ENCODE peak calls at places on chromosome 14, in nine cellular contexts. X, C, G, I, E, D, V, S and B are unnamed samples.

GRCh38 chr14:23402296-23403138 is 5.6 kb downstream of the MYH6 start:
- DNase-seq in X (no peak), S (no peak), C (no peak), E (peak; percentile 58), D (no peak), V (no peak), I (no peak), G (peak; percentile 42), B (no peak)

GRCh38 chr14:91284146-91284790 is 39.8 kb upstream of the GPR68 start:
- DNase-seq in S (no peak), G (peak; percentile 42), C (peak; percentile 74), D (no peak), I (peak; percentile 53), E (no peak), X (no peak), V (no peak), B (no peak)

GRCh38 chr14:57729208-57730187 is 136.4 kb downstream of the SLC35F4 start:
- DNase-seq in G (no peak), X (no peak), D (no peak), V (no peak), I (no peak), S (no peak), C (no peak), E (no peak), B (no peak)

GRCh38 chr14:42980419-42980818 is 1373.7 kb downstream of the LRFN5 start:
- DNase-seq in I (no peak), S (no peak), V (no peak), D (no peak), X (no peak), C (no peak), G (no peak), E (no peak), B (no peak)

GRCh38 chr14:22489957-22490950 is 98.8 kb downstream of the DAD1 start:
- DNase-seq in E (no peak), X (no peak), V (no peak), I (no peak), D (no peak), S (no peak), G (no peak), C (no peak), B (no peak)

GRCh38 chr14:60653709-60654161 is 4.5 kb upstream of the SIX1 start:
- DNase-seq in C (no peak), G (no peak), E (no peak), V (no peak), X (no peak), S (no peak), I (no peak), D (no peak), B (no peak)

GRCh38 chr14:34024768-34025144 is 73.9 kb upstream of the EGLN3 start:
- DNase-seq in G (no peak), S (no peak), D (no peak), C (no peak), I (no peak), E (no peak), V (no peak), X (no peak), B (no peak)

GRCh38 chr14:94936411-94936892 is 166.5 kb upstream of the GSC start:
- DNase-seq in C (peak; percentile 27), D (no peak), I (peak; percentile 89), E (peak; percentile 78), V (no peak), X (no peak), G (peak; percentile 84), S (no peak), B (no peak)

GRCh38 chr14:68649461-68650189 is 143.2 kb downstream of the ZFP36L1 start:
- DNase-seq in S (no peak), D (peak; percentile 39), I (no peak), G (no peak), V (no peak), E (no peak), X (no peak), C (no peak), B (no peak)

GRCh38 chr14:87082917-87083316 is 910.1 kb downstream of the GALC start:
- DNase-seq in E (no peak), V (no peak), C (no peak), D (no peak), X (no peak), S (no peak), G (no peak), I (no peak), B (no peak)

GRCh38 chr14:85528080-85528881 is 1.7 kb upstream of the FLRT2 start:
- DNase-seq in X (peak; percentile 36), E (peak; percentile 38), G (peak; percentile 74), C (peak; percentile 79), S (no peak), I (no peak), V (no peak), D (no peak), B (no peak)

GRCh38 chr14:65297744-65298143 is 114.8 kb upstream of the FUT8 start:
- DNase-seq in I (no peak), S (no peak), G (no peak), C (no peak), X (peak; percentile 67), V (peak; percentile 57), E (no peak), D (no peak), B (peak; percentile 68)

GRCh38 chr14:21525995-21526671 is at the start of gene SALL2:
- DNase-seq in D (peak; percentile 57), S (peak; percentile 71), V (peak; percentile 35), C (no peak), E (peak; percentile 76), X (peak; percentile 79), G (peak; percentile 71), I (peak; percentile 88), B (peak; percentile 61)

GRCh38 chr14:51648296-51648695 is 3.4 kb upstream of the FRMD6 start:
- DNase-seq in I (no peak), C (no peak), D (no peak), X (no peak), E (no peak), S (no peak), G (no peak), V (no peak), B (no peak)

GRCh38 chr14:99230271-99231141 is 41.5 kb downstream of the BCL11B start:
- DNase-seq in X (no peak), I (peak; percentile 77), G (no peak), D (no peak), S (no peak), V (no peak), C (no peak), E (no peak), B (no peak)

GRCh38 chr14:57835751-57836150 is 30.1 kb downstream of the SLC35F4 start:
- DNase-seq in V (no peak), S (no peak), G (no peak), X (no peak), E (no peak), C (no peak), I (no peak), D (no peak), B (no peak)

GRCh38 chr14:95701846-95702221 is 12.1 kb downstream of the TCL1A start:
- DNase-seq in X (no peak), I (no peak), C (no peak), S (no peak), D (no peak), G (peak; percentile 45), V (no peak), E (no peak), B (no peak)

GRCh38 chr14:99078426-99078825 is 193.6 kb downstream of the BCL11B start:
- DNase-seq in X (no peak), V (no peak), D (no peak), E (no peak), S (no peak), I (no peak), C (no peak), G (no peak), B (no peak)

GRCh38 chr14:68255697-68256178 is 436.2 kb downstream of the RAD51B start:
- DNase-seq in D (no peak), G (no peak), I (no peak), X (no peak), V (peak; percentile 94), C (no peak), E (no peak), S (no peak), B (no peak)

GRCh38 chr14:56874375-56874774 is 64.1 kb upstream of the OTX2 start:
- DNase-seq in G (peak; percentile 35), D (no peak), V (no peak), I (no peak), C (no peak), E (no peak), X (peak; percentile 52), S (no peak), B (peak; percentile 19)

GRCh38 chr14:49679271-49679670 is 8.7 kb downstream of the POLE2 start:
- DNase-seq in V (peak; percentile 59), I (no peak), X (no peak), S (no peak), G (no peak), E (no peak), C (no peak), D (no peak), B (no peak)
- TF ChIP-seq CTCF in V (no peak), I (no peak), X (no peak), S (no peak), G (no peak), E (no peak), C (no peak), D (no peak), B (no peak)

GRCh38 chr14:19947413-19948090 is 16.8 kb downstream of the OR4K1 start:
- DNase-seq in V (no peak), D (no peak), S (no peak), I (no peak), X (no peak), E (no peak), C (no peak), G (no peak), B (no peak)
- TF ChIP-seq CTCF in V (no peak), D (no peak), S (no peak), I (no peak), X (no peak), E (no peak), C (no peak), G (no peak), B (no peak)

DNA sequence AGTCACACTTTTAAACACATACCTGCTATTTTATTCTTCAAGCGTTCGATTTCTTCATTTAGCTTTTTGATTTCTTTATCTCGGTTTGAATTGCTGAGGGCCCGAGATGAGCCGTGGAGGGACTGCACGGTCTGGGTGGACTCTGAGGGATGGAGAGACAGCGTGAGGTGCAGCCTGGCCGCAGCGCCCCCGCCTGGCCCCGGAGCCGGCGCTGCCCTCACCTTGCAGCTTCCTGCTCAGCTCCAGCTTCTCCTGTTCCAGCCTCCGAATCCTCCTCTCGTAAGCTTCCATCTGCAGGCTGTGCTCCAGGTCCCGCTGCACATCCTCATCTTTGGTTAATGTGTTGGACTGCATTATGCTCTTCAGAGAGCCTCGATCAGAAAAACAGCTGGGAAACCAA is 53.2 kb downstream of the AMN start:
- DNase-seq in E (no peak), X (no peak), S (no peak), I (no peak), C (no peak), D (no peak), G (no peak), V (no peak), B (no peak)
- TF ChIP-seq CTCF in E (no peak), X (no peak), S (no peak), I (no peak), C (no peak), D (no peak), G (no peak), V (no peak), B (no peak)

DNA sequence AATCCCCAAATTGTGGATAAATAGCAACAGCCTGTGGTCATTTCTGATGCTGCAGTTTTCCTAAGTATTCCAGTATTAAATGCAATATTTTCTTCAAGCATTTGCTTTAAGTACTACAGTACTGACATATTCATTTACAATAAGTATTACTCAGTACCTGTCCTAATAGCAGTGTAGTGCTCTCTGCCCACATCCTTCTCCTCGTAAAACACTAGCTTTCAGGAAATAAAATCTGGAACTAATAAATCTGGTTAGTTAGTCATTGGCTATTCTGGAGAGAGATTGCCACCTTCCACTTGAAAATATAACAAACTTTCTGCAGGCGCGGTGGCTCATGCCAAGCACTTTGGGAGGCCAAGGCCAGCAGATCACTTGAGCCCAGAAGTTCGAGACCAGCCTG is 441.5 kb downstream of the PRKD1 start:
- DNase-seq in D (no peak), C (peak; percentile 57), I (no peak), G (no peak), S (no peak), E (no peak), X (no peak), V (no peak), B (no peak)
- TF ChIP-seq CTCF in D (no peak), C (peak; percentile 18), I (no peak), G (no peak), S (no peak), E (no peak), X (no peak), V (no peak), B (no peak)